ENCODE peak calls at places on chromosomes 13 and 19, in seven cellular contexts. P is Kasumi-1; K is effector memory CD4-positive, alpha-beta T cell; Y is naive thymus-derived CD8-positive, alpha-beta T cell; S is endodermal cell; H is HS-5; G is cardiac fibroblast. I is an unnamed sample.

GRCh38 chr13:74052402-74052928 is 81.7 kb downstream of the KLF12 start:
- DNase-seq in G (no peak), H (no peak), P (no peak), K (no peak), Y (no peak), S (no peak), I (no peak)

GRCh38 chr19:34475026-34475974 is 6.3 kb upstream of the WTIP start:
- DNase-seq in K (no peak), G (peak), H (peak), P (peak), S (no peak), Y (no peak), I (peak)

GRCh38 chr13:113546571-113547247 is 37.8 kb upstream of the TFDP1 start:
- DNase-seq in H (no peak), K (no peak), Y (no peak), S (no peak), P (no peak), G (peak), I (no peak)

GRCh38 chr13:27666951-27667350 is 45.3 kb downstream of the POLR1D start:
- DNase-seq in Y (no peak), K (no peak), G (no peak), S (no peak), H (no peak), P (no peak), I (no peak)

GRCh38 chr19:42198676-42199439 is 18.6 kb downstream of the DEDD2 start:
- DNase-seq in P (peak), Y (peak), K (peak), S (peak), G (no peak), H (no peak), I (no peak)

GRCh38 chr13:100549316-100549715 is 39.3 kb downstream of the GGACT start:
- DNase-seq in Y (no peak), H (no peak), K (no peak), P (no peak), G (no peak), S (peak), I (no peak)

GRCh38 chr13:49436890-49437289 is 7.0 kb downstream of the CAB39L start:
- DNase-seq in S (no peak), H (no peak), Y (no peak), G (peak), K (no peak), P (peak), I (peak)

GRCh38 chr19:48424694-48425219 is 21.0 kb upstream of the GRWD1 start:
- DNase-seq in P (peak), G (peak), H (no peak), K (no peak), Y (no peak), S (peak), I (peak)

GRCh38 chr13:75416327-75417005 is 65.5 kb downstream of the TBC1D4 start:
- DNase-seq in P (no peak), Y (no peak), G (no peak), S (peak), H (no peak), K (no peak), I (no peak)

GRCh38 chr19:56838930-56839664 is 1.4 kb downstream of the PEG3 start:
- DNase-seq in H (peak), S (no peak), P (no peak), Y (no peak), K (no peak), G (peak), I (no peak)

GRCh38 chr13:75749407-75749806 is 113.3 kb downstream of the LMO7 start:
- DNase-seq in H (no peak), S (no peak), Y (no peak), K (no peak), P (no peak), G (peak), I (peak)

GRCh38 chr19:56637976-56638555 is 4.9 kb upstream of the SMIM17 start:
- DNase-seq in H (no peak), G (peak), S (peak), K (no peak), Y (no peak), P (peak), I (peak)

GRCh38 chr13:28657784-28658538 is 969 bp upstream of the POMP start:
- DNase-seq in G (peak), H (no peak), P (peak), S (no peak), Y (no peak), K (no peak), I (peak)

GRCh38 chr19:21587117-21587461 is 81.7 kb downstream of the ZNF429 start:
- DNase-seq in G (no peak), P (no peak), H (no peak), S (no peak), K (no peak), Y (no peak), I (no peak)

GRCh38 chr19:1811942-1812425 is at the start of gene ATP8B3:
- DNase-seq in Y (peak), H (no peak), P (peak), K (no peak), S (no peak), G (no peak), I (peak)

GRCh38 chr13:102654786-102655185 is 40.1 kb downstream of the METTL21C start:
- DNase-seq in S (no peak), K (no peak), Y (no peak), H (no peak), G (no peak), P (no peak), I (no peak)

GRCh38 chr19:22422220-22422619 is at the start of gene ZNF98:
- DNase-seq in S (no peak), G (no peak), H (no peak), Y (no peak), K (no peak), P (no peak), I (no peak)

GRCh38 chr13:40476175-40476958 is 190.1 kb downstream of the FOXO1 start:
- DNase-seq in P (no peak), S (no peak), G (peak), K (no peak), H (no peak), Y (no peak), I (peak)

GRCh38 chr13:73259061-73259908 is 200.5 kb downstream of the KLF5 start:
- DNase-seq in H (no peak), P (no peak), S (peak), Y (no peak), G (peak), K (no peak), I (no peak)

GRCh38 chr13:106986033-106986484 is 418.1 kb upstream of the ARGLU1 start:
- DNase-seq in Y (no peak), K (no peak), P (no peak), S (peak), G (no peak), H (no peak), I (no peak)

GRCh38 chr13:85386424-85386823 is 412.8 kb downstream of the SLITRK6 start:
- DNase-seq in H (no peak), S (no peak), Y (no peak), K (no peak), P (no peak), G (no peak), I (no peak)

GRCh38 chr19:47615714-47616113 is 6.8 kb downstream of the BICRA start:
- DNase-seq in P (no peak), K (no peak), G (no peak), Y (no peak), S (no peak), H (no peak), I (no peak)

GRCh38 chr19:46471116-46471733 is at the start of gene PNMA8A:
- DNase-seq in S (peak), P (no peak), H (no peak), K (no peak), G (peak), Y (peak), I (no peak)

GRCh38 chr13:27927444-27928352 is 7.9 kb downstream of the PDX1 start:
- DNase-seq in S (peak), Y (no peak), G (no peak), H (no peak), P (no peak), K (no peak), I (no peak)

I was measured in hepatic stellate cell.